ENCODE peak calls at places on chromosomes 12 and 14, in four cellular contexts. Z is K562, T is lower leg skin, I is fibroblast of the aortic adventitia. B is an unnamed sample.

GRCh38 chr14:35687335-35687939 is 121.7 kb downstream of the RALGAPA1 start:
- DNase-seq in Z (peak), T (no peak), I (peak), B (peak)

GRCh38 chr12:119036878-119037493 is 55.6 kb downstream of the SRRM4 start:
- DNase-seq in Z (peak), T (no peak), I (no peak), B (peak)

GRCh38 chr12:583251-583869 is 79.9 kb downstream of the NINJ2 start:
- DNase-seq in Z (no peak), T (peak), I (no peak), B (no peak)

GRCh38 chr14:79584679-79585078 is 626.6 kb downstream of the DIO2 start:
- DNase-seq in Z (no peak), T (no peak), I (peak), B (peak)

GRCh38 chr12:89469361-89469760 is 55.2 kb downstream of the GALNT4 start:
- DNase-seq in Z (no peak), T (no peak), I (peak), B (peak)

GRCh38 chr12:58291106-58291505 is 349.7 kb downstream of the ATP23 start:
- DNase-seq in Z (no peak), T (no peak), I (no peak), B (no peak)

GRCh38 chr14:105400016-105400415 is 1.7 kb downstream of the TEX22 start:
- DNase-seq in Z (no peak), T (no peak), I (no peak), B (no peak)

GRCh38 chr14:88411039-88411438 is 25.6 kb downstream of the SPATA7 start:
- DNase-seq in Z (no peak), T (no peak), I (no peak), B (no peak)

GRCh38 chr12:97716356-97716755 is 253.8 kb downstream of the RMST start:
- DNase-seq in Z (no peak), T (no peak), I (no peak), B (peak)

GRCh38 chr14:34685819-34686428 is 28.5 kb downstream of the CFL2 start:
- DNase-seq in Z (no peak), T (no peak), I (no peak), B (no peak)

GRCh38 chr14:63179383-63179782 is 24.9 kb upstream of the RHOJ start:
- DNase-seq in Z (no peak), T (no peak), I (no peak), B (no peak)

GRCh38 chr12:109020750-109021380 is at the start of gene SVOP:
- DNase-seq in Z (peak), T (peak), I (peak), B (peak)
- H3K4me3 ChIP-seq in Z (no peak), T (no peak), I (peak), B (no peak)

GRCh38 chr12:130955238-130955816 is 1.6 kb downstream of the ADGRD1 start:
- DNase-seq in Z (no peak), T (no peak), I (no peak), B (no peak)
- H3K4me3 ChIP-seq in Z (no peak), T (no peak), I (peak), B (no peak)

GRCh38 chr12:6548556-6549378 is 7.1 kb downstream of the IFFO1 start:
- DNase-seq in Z (no peak), T (no peak), I (peak), B (peak)
- H3K4me3 ChIP-seq in Z (no peak), T (no peak), I (peak), B (peak)

DNA sequence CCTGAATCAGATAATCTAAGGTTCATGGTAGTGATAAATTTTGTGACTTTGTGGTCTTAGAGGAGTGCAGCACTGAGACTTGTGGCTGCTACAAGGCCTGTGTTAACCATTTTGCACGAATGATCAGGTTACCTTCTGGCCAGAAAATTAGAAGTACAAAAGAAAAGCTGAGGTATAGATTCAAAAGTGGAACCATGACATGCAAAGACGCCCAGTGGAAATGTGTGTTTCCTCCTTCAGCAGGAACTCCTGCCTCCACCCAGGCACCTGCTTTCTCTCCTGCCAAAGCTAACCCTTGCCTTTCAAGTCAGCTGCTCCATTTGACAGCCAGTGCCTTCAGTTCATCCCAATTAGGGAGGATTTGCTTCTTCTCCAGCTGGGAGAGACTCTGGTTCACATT is 10.1 kb downstream of the PDE6H start:
- DNase-seq in Z (no peak), T (no peak), I (no peak), B (no peak)
- H3K4me3 ChIP-seq in Z (no peak), T (no peak), I (no peak), B (no peak)

GRCh38 chr14:102057480-102058114 is 29.2 kb downstream of the HSP90AA1 start:
- DNase-seq in Z (no peak), T (no peak), I (no peak), B (no peak)

GRCh38 chr14:102055181-102055901 is 31.5 kb downstream of the HSP90AA1 start:
- DNase-seq in Z (no peak), T (no peak), I (peak), B (peak)

GRCh38 chr14:102058931-102059330 is 27.9 kb downstream of the HSP90AA1 start:
- DNase-seq in Z (no peak), T (no peak), I (no peak), B (no peak)

GRCh38 chr14:102058146-102058545 is 28.7 kb downstream of the HSP90AA1 start:
- DNase-seq in Z (no peak), T (no peak), I (peak), B (no peak)

GRCh38 chr14:102056694-102057442 is 30.0 kb downstream of the HSP90AA1 start:
- DNase-seq in Z (no peak), T (no peak), I (no peak), B (no peak)
- H3K4me3 ChIP-seq in Z (no peak), T (no peak), I (no peak), B (no peak)

DNA sequence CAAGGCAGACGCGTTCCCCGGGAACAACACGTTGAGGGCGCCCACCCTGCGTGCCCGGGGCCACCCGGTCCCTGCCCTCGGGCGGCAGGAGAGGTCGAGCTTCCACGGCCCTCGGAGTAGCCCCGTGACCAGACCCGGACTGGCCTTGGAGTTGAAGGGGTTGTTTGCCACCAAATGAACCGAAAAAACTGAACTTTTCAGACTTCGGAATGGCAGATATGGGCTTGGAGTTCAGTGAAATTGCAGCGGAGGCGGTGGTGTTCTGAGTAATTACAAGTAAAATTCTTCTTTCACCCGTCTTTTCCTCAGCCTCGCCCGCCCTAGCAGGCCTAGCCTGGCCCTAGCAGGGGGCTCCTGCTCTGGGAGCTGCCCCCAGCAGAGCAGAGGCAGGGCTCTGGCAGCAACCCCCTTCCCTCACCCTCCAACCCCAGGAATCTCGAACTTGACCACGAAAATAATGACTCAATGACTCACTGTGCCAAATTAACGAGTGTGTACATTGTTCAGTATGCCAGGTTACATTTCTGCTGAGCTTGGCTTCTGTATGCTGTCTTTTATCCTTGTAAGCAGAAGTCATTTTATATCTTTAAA is 1.1 kb downstream of the PAPLN start:
- DNase-seq in Z (no peak), T (no peak), I (peak), B (peak)
- H3K4me3 ChIP-seq in Z (no peak), T (peak), I (peak), B (peak)

DNA sequence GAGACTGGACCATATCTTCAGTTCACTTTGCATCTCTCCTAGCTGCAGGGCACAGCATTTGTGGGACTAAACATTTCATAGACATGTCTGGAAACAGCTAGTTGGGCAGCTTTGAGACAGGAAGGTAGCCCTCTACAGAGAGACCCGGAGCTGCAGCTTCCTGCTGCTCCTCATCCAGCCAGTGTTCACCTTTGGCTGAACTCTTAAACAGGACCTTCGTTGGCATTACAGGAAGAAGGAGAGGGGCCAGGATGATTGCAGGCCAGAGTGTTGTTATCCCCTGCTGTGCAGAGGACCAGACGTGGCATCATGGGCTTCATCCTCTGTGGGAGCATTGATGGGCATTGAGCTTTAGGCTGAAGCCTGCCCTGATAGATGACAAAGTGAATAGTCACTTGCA is 52.8 kb downstream of the GNS start:
- DNase-seq in Z (no peak), T (no peak), I (peak), B (no peak)
- H3K4me3 ChIP-seq in Z (no peak), T (no peak), I (no peak), B (no peak)

GRCh38 chr12:91179315-91179714 is 3.3 kb downstream of the DCN start:
- DNase-seq in Z (no peak), T (no peak), I (peak), B (peak)
- H3K4me3 ChIP-seq in Z (no peak), T (peak), I (peak), B (peak)

B was measured in fibroblast of mammary gland.